ENCODE peak calls at places on chromosomes 3 and 15, in seven cellular contexts. C is AG10803; F is effector memory CD4-positive, alpha-beta T cell; G is NCI-H2029; Y is activated CD8-positive, alpha-beta memory T cell treated with anti-CD3 and anti-CD28 coated beads, Interleukin-2, amount 10 ng/mL, durations not matched to agents 7 days and 5 days; W is brain microvascular endothelial cell; T is A549. D is an unnamed sample.

GRCh38 chr3:146187334-146187950 is 26.5 kb upstream of the PLOD2 start:
- DNase-seq in C (peak; percentile 46), F (no peak), G (no peak), Y (no peak), W (peak; percentile 40), T (peak; percentile 50), D (no peak)

GRCh38 chr15:69141833-69142232 is 18.6 kb upstream of the GLCE start:
- DNase-seq in C (no peak), F (no peak), G (no peak), Y (no peak), W (no peak), T (no peak), D (no peak)

GRCh38 chr15:100727291-100727851 is 125.0 kb downstream of the ASB7 start:
- DNase-seq in C (no peak), F (no peak), G (no peak), Y (peak; percentile 22), W (no peak), T (no peak), D (peak; percentile 7)

GRCh38 chr15:70875001-70875782 is 17.0 kb downstream of the THAP10 start:
- DNase-seq in C (peak; percentile 52), F (no peak), G (no peak), Y (no peak), W (no peak), T (peak; percentile 42), D (no peak)

GRCh38 chr3:194642769-194643168 is 9.6 kb upstream of the TMEM44 start:
- DNase-seq in C (no peak), F (no peak), G (no peak), Y (no peak), W (no peak), T (no peak), D (no peak)

GRCh38 chr3:10408680-10409079 is 87.8 kb upstream of the SEC13 start:
- DNase-seq in C (no peak), F (no peak), G (no peak), Y (no peak), W (peak; percentile 40), T (no peak), D (no peak)

GRCh38 chr15:67479781-67480180 is 41.1 kb upstream of the C15orf61 start:
- DNase-seq in C (peak; percentile 57), F (no peak), G (no peak), Y (no peak), W (no peak), T (no peak), D (no peak)

GRCh38 chr3:149353581-149354184 is 20.2 kb upstream of the TM4SF18 start:
- DNase-seq in C (no peak), F (no peak), G (no peak), Y (no peak), W (no peak), T (no peak), D (no peak)

GRCh38 chr15:89430530-89431341 is 65.6 kb downstream of the RHCG start:
- DNase-seq in C (peak; percentile 49), F (peak; percentile 71), G (peak; percentile 24), Y (peak; percentile 88), W (peak; percentile 64), T (peak; percentile 80), D (peak; percentile 90)

GRCh38 chr3:14534379-14535191 is 5.6 kb downstream of the GRIP2 start:
- DNase-seq in C (no peak), F (no peak), G (no peak), Y (no peak), W (no peak), T (no peak), D (no peak)

GRCh38 chr3:98972155-98972554 is 70.7 kb upstream of the DCBLD2 start:
- DNase-seq in C (peak; percentile 91), F (no peak), G (no peak), Y (no peak), W (peak; percentile 96), T (peak; percentile 90), D (no peak)